ENCODE peak calls at places on chromosomes 13 and 19, in eight cellular contexts. T is T-helper 2 cell; Z is mesothelial cell of epicardium; F is stimulated activated CD4-positive, alpha-beta T cell treated with anti-CD3 and anti-CD28 coated beads, Interleukin-15, amount 100 ng/mL, for 1 hour; U is GOT3; H is progenitor cell of endocrine pancreas; I is naive thymus-derived CD4-positive, alpha-beta T cell; A is dorsolateral prefrontal cortex. J is an unnamed sample.

GRCh38 chr19:36605101-36605838 is at the start of gene ZNF382:
- DNase-seq in T (peak), Z (peak), F (peak), U (peak), H (peak), I (peak), A (peak), J (peak)

GRCh38 chr13:34748078-34748477 is 194.0 kb upstream of the NBEA start:
- DNase-seq in T (no peak), Z (no peak), F (no peak), U (no peak), H (no peak), I (no peak), A (peak), J (no peak)

GRCh38 chr13:26021956-26022355 is 29.9 kb downstream of the SHISA2 start:
- DNase-seq in T (no peak), Z (no peak), F (no peak), U (no peak), H (no peak), I (no peak), A (no peak), J (no peak)

GRCh38 chr13:45381196-45381595 is 37.0 kb downstream of the SLC25A30 start:
- DNase-seq in T (no peak), Z (no peak), F (no peak), U (no peak), H (no peak), I (no peak), A (no peak), J (no peak)

GRCh38 chr19:45879055-45879454 is 6.9 kb downstream of the IRF2BP1 start:
- DNase-seq in T (no peak), Z (no peak), F (no peak), U (no peak), H (no peak), I (no peak), A (no peak), J (no peak)

GRCh38 chr13:37429976-37430375 is 168.6 kb downstream of the POSTN start:
- DNase-seq in T (no peak), Z (no peak), F (no peak), U (no peak), H (no peak), I (no peak), A (no peak), J (no peak)

GRCh38 chr13:80712026-80712425 is 371.1 kb upstream of the SPRY2 start:
- DNase-seq in T (no peak), Z (no peak), F (no peak), U (no peak), H (no peak), I (no peak), A (no peak), J (no peak)

GRCh38 chr19:50419022-50419579 is 363 bp downstream of the SPIB start:
- DNase-seq in T (no peak), Z (no peak), F (no peak), U (no peak), H (no peak), I (no peak), A (no peak), J (no peak)

GRCh38 chr19:18857223-18857622 is 25.5 kb downstream of the UPF1 start:
- DNase-seq in T (no peak), Z (no peak), F (no peak), U (no peak), H (no peak), I (no peak), A (no peak), J (no peak)

GRCh38 chr13:28429685-28430290 is 65.1 kb downstream of the FLT1 start:
- DNase-seq in T (no peak), Z (no peak), F (no peak), U (no peak), H (no peak), I (no peak), A (no peak), J (no peak)

GRCh38 chr13:77338329-77338728 is 11.4 kb upstream of the MYCBP2 start:
- DNase-seq in T (no peak), Z (no peak), F (no peak), U (no peak), H (no peak), I (no peak), A (no peak), J (no peak)

GRCh38 chr19:9565900-9566705 is 18.2 kb downstream of the ZNF121 start:
- DNase-seq in T (no peak), Z (no peak), F (no peak), U (no peak), H (no peak), I (no peak), A (no peak), J (no peak)

GRCh38 chr13:29576581-29576980 is 18.9 kb downstream of the SLC7A1 start:
- DNase-seq in T (no peak), Z (no peak), F (no peak), U (no peak), H (no peak), I (no peak), A (no peak), J (no peak)

GRCh38 chr19:13181747-13182388 is 31.7 kb downstream of the IER2 start:
- DNase-seq in T (peak), Z (peak), F (no peak), U (no peak), H (no peak), I (no peak), A (peak), J (peak)

GRCh38 chr13:74218291-74218690 is 84.1 kb upstream of the KLF12 start:
- DNase-seq in T (no peak), Z (no peak), F (peak), U (no peak), H (no peak), I (no peak), A (no peak), J (no peak)

GRCh38 chr13:52737900-52738299 is 1.7 kb downstream of the CNMD start:
- DNase-seq in T (no peak), Z (no peak), F (no peak), U (no peak), H (no peak), I (no peak), A (no peak), J (no peak)

GRCh38 chr13:106121173-106121754 is 414.2 kb downstream of the EFNB2 start:
- DNase-seq in T (no peak), Z (no peak), F (no peak), U (no peak), H (no peak), I (no peak), A (no peak), J (no peak)

GRCh38 chr19:4010808-4011110 is 3.2 kb downstream of the PIAS4 start:
- DNase-seq in T (no peak), Z (no peak), F (no peak), U (no peak), H (no peak), I (no peak), A (no peak), J (no peak)

GRCh38 chr19:48319647-48320537 is 5.5 kb upstream of the EMP3 start:
- DNase-seq in T (peak), Z (peak), F (peak), U (peak), H (peak), I (peak), A (peak), J (peak)

GRCh38 chr13:43245374-43245964 is 222.1 kb downstream of the DNAJC15 start:
- DNase-seq in T (no peak), Z (no peak), F (no peak), U (no peak), H (no peak), I (no peak), A (no peak), J (no peak)

GRCh38 chr13:44899967-44900366 is 89.3 kb downstream of the NUFIP1 start:
- DNase-seq in T (no peak), Z (no peak), F (no peak), U (no peak), H (no peak), I (no peak), A (no peak), J (no peak)

GRCh38 chr13:20796791-20797513 is 23.2 kb upstream of the EEF1AKMT1 start:
- DNase-seq in T (no peak), Z (no peak), F (no peak), U (no peak), H (no peak), I (no peak), A (no peak), J (no peak)

GRCh38 chr13:44627441-44627840 is 51.3 kb upstream of the TSC22D1 start:
- DNase-seq in T (no peak), Z (no peak), F (no peak), U (no peak), H (no peak), I (no peak), A (no peak), J (no peak)

GRCh38 chr19:35154535-35155406 is at the start of gene FXYD5:
- DNase-seq in T (peak), Z (peak), F (peak), U (peak), H (no peak), I (peak), A (no peak), J (peak)

GRCh38 chr13:97506511-97506910 is 72.5 kb downstream of the RAP2A start:
- DNase-seq in T (no peak), Z (no peak), F (no peak), U (no peak), H (no peak), I (no peak), A (no peak), J (no peak)

GRCh38 chr13:27004389-27004788 is 167.2 kb downstream of the USP12 start:
- DNase-seq in T (no peak), Z (no peak), F (no peak), U (no peak), H (no peak), I (no peak), A (no peak), J (no peak)

GRCh38 chr13:113557013-113557412 is 27.5 kb upstream of the TFDP1 start:
- DNase-seq in T (no peak), Z (no peak), F (no peak), U (no peak), H (no peak), I (no peak), A (no peak), J (peak)